ENCODE peak calls at places on chromosome 6, in four cellular contexts. C is Panc1, H is GM12878, B is HL-60. P is an unnamed sample.

GRCh38 chr6:75934643-75935472 is 137.6 kb downstream of the IMPG1 start:
- DNase-seq in C (peak), H (peak), B (peak), P (no peak)

GRCh38 chr6:57173056-57173885 is 1.1 kb downstream of the BAG2 start:
- DNase-seq in C (peak), H (no peak), B (peak), P (no peak)

GRCh38 chr6:83824831-83825230 is 28.3 kb upstream of the RIPPLY2 start:
- DNase-seq in C (no peak), H (no peak), B (no peak), P (no peak)

GRCh38 chr6:42963855-42964605 is 3.5 kb downstream of the GNMT start:
- DNase-seq in C (no peak), H (no peak), B (peak), P (no peak)

GRCh38 chr6:147738516-147739187 is 230.2 kb downstream of the SAMD5 start:
- DNase-seq in C (no peak), H (no peak), B (no peak), P (no peak)

GRCh38 chr6:160060920-160061447 is 60.6 kb upstream of the SLC22A1 start:
- DNase-seq in C (no peak), H (no peak), B (no peak), P (no peak)

GRCh38 chr6:113763311-113763766 is 93.8 kb upstream of the MARCKS start:
- DNase-seq in C (no peak), H (no peak), B (no peak), P (no peak)

GRCh38 chr6:128403618-128404444 is 116.6 kb downstream of the PTPRK start:
- DNase-seq in C (no peak), H (no peak), B (no peak), P (no peak)

GRCh38 chr6:125658759-125659431 is 90.5 kb upstream of the HEY2 start:
- DNase-seq in C (no peak), H (no peak), B (no peak), P (no peak)

GRCh38 chr6:53119349-53119748 is 29.3 kb downstream of the GCM1 start:
- DNase-seq in C (no peak), H (no peak), B (no peak), P (no peak)

DNA sequence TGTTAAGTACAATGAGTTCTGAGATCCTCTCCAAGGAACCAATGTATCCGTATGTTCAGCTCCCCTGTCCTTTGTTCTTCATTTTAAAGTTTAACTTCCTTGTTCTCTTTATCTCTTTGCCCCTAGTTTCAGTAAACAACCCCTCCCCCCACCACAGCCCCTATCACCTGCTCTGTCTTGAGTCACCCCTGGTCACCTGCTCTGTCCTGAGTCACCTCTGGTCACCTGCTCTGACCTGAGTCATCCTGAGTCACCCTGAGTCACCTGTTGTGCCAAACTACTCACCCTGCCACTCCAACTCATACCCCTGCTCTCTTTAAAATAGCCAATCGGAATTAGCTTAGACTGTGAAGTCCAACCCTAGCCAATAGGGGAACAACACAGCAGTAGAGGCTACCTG is 288.7 kb upstream of the CDYL start:
- DNase-seq in C (no peak), H (no peak), B (no peak), P (peak)
- TF ChIP-seq POLR2AphosphoS5 in C (no peak), H (no peak), B (no peak), P (no peak)

GRCh38 chr6:158654498-158654897 is 4.6 kb downstream of the SYTL3 start:
- DNase-seq in C (no peak), H (no peak), B (peak), P (peak)
- TF ChIP-seq POLR2AphosphoS5 in C (no peak), H (no peak), B (no peak), P (peak)

GRCh38 chr6:107490568-107491058 is 696 bp downstream of the SOBP start:
- DNase-seq in C (no peak), H (no peak), B (no peak), P (no peak)

GRCh38 chr6:107488174-107488874 is 1.6 kb upstream of the SOBP start:
- DNase-seq in C (no peak), H (no peak), B (no peak), P (no peak)

GRCh38 chr6:107488875-107489635 is 862 bp upstream of the SOBP start:
- DNase-seq in C (no peak), H (no peak), B (peak), P (no peak)

GRCh38 chr6:107491059-107491609 is 1.2 kb downstream of the SOBP start:
- DNase-seq in C (no peak), H (no peak), B (no peak), P (peak)

GRCh38 chr6:107489636-107490567 is at the start of gene SOBP:
- DNase-seq in C (no peak), H (no peak), B (no peak), P (peak)
- TF ChIP-seq POLR2AphosphoS5 in C (no peak), H (no peak), B (no peak), P (no peak)

GRCh38 chr6:163671355-163671754 is 256.8 kb downstream of the QKI start:
- DNase-seq in C (no peak), H (no peak), B (no peak), P (no peak)

GRCh38 chr6:163675611-163676010 is 261.1 kb downstream of the QKI start:
- DNase-seq in C (no peak), H (no peak), B (no peak), P (no peak)

GRCh38 chr6:163671791-163672190 is 257.3 kb downstream of the QKI start:
- DNase-seq in C (no peak), H (no peak), B (no peak), P (no peak)

GRCh38 chr6:163670283-163670682 is 255.8 kb downstream of the QKI start:
- DNase-seq in C (no peak), H (no peak), B (no peak), P (no peak)

DNA sequence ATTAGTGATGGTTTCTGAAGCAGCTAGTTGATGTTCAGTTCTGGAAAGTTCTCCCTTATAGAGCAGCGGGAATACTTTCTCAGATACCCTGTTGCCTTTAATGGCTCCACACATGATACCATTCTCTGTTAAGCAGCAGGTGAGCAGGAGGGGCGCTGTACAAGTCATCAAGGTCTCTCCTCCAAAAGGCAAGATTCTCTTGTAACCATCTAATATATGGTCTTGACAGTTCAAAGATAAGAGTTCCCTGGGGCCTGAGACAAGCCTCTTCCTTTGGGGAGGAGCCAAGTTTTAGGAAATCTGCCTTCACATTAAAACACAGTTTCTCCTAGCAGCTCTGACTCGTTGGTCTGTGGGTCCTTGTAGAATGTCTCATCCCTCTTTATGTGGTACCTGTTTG is 258.2 kb downstream of the QKI start:
- DNase-seq in C (no peak), H (no peak), B (no peak), P (no peak)
- TF ChIP-seq POLR2AphosphoS5 in C (no peak), H (no peak), B (no peak), P (no peak)

DNA sequence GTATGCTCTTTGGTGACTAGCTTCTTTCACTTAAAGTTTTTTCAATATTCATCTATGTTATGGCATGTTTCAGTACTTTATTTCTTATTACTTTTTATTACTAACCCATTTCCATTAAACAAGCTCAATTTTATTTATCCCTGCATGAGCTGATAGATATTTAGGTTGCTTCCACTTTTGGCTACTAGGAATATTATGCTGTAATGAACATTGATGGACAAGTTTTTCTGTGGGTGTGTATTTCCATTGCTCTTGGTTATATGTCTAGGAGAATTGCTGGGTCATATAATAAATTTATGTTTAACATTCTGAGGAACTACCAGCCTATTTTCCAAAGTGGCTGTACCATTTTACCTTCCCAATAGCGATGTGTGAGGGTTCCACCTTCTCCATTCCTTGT is 69.9 kb downstream of the ZBTB2 start:
- DNase-seq in C (no peak), H (no peak), B (no peak), P (no peak)
- TF ChIP-seq POLR2AphosphoS5 in C (no peak), H (no peak), B (no peak), P (no peak)

P was measured in stomach.